ENCODE peak calls at places on chromosome 11, in four cellular contexts. I, S, P and O are unnamed samples.

GRCh38 chr11:17256512-17256911 is 20.0 kb upstream of the NUCB2 start:
- DNase-seq in I (no peak), S (no peak), P (no peak), O (no peak)

GRCh38 chr11:72599325-72600117 is 74.7 kb downstream of the PDE2A start:
- DNase-seq in I (no peak), S (no peak), P (no peak), O (no peak)

GRCh38 chr11:77112641-77113381 is 10.2 kb downstream of the OMP start:
- DNase-seq in I (no peak), S (no peak), P (no peak), O (no peak)

GRCh38 chr11:12162652-12163051 is 52.3 kb downstream of the MICAL2 start:
- DNase-seq in I (no peak), S (no peak), P (no peak), O (peak)

GRCh38 chr11:61358566-61358965 is 3.1 kb downstream of the CYB561A3 start:
- DNase-seq in I (no peak), S (no peak), P (no peak), O (no peak)

GRCh38 chr11:19079643-19080440 is 19.3 kb upstream of the MRGPRX2 start:
- DNase-seq in I (no peak), S (no peak), P (no peak), O (no peak)

GRCh38 chr11:92130432-92130831 is 94.2 kb upstream of the FAT3 start:
- DNase-seq in I (no peak), S (no peak), P (no peak), O (no peak)

GRCh38 chr11:32115406-32115805 is 24.5 kb downstream of the RCN1 start:
- DNase-seq in I (no peak), S (no peak), P (no peak), O (no peak)

GRCh38 chr11:70070736-70071135 is 7.4 kb upstream of the ANO1 start:
- DNase-seq in I (no peak), S (no peak), P (peak), O (no peak)

GRCh38 chr11:131408011-131408640 is 37.7 kb downstream of the NTM start:
- DNase-seq in I (peak), S (no peak), P (no peak), O (no peak)

GRCh38 chr11:38123673-38124072 is 1525.6 kb upstream of the RAG2 start:
- DNase-seq in I (no peak), S (no peak), P (no peak), O (no peak)

GRCh38 chr11:109972939-109973338 is 120.3 kb upstream of the ZC3H12C start:
- DNase-seq in I (no peak), S (no peak), P (no peak), O (no peak)

GRCh38 chr11:94794287-94795168 is 26.4 kb downstream of the AMOTL1 start:
- DNase-seq in I (no peak), S (no peak), P (no peak), O (no peak)

GRCh38 chr11:100578966-100579365 is 108.1 kb upstream of the ARHGAP42 start:
- DNase-seq in I (no peak), S (no peak), P (no peak), O (no peak)

GRCh38 chr11:35035894-35036408 is 103.0 kb upstream of the CD44 start:
- DNase-seq in I (no peak), S (no peak), P (no peak), O (no peak)

GRCh38 chr11:125263268-125263790 is 98.8 kb downstream of the PKNOX2 start:
- DNase-seq in I (peak), S (no peak), P (no peak), O (no peak)

GRCh38 chr11:5937868-5938602 is 4.0 kb upstream of the OR56A3 start:
- DNase-seq in I (no peak), S (no peak), P (peak), O (no peak)

GRCh38 chr11:93493252-93493897 is 49.8 kb downstream of the SMCO4 start:
- DNase-seq in I (no peak), S (no peak), P (no peak), O (no peak)

GRCh38 chr11:122097419-122098001 is 18.5 kb downstream of the BLID start:
- DNase-seq in I (no peak), S (peak), P (no peak), O (no peak)

GRCh38 chr11:37390566-37390965 is 792.5 kb upstream of the RAG2 start:
- DNase-seq in I (no peak), S (no peak), P (no peak), O (no peak)

GRCh38 chr11:47338396-47339241 is 13.9 kb downstream of the MYBPC3 start:
- DNase-seq in I (no peak), S (no peak), P (no peak), O (no peak)

GRCh38 chr11:118098996-118099837 is 12.5 kb upstream of the SMIM35 start:
- DNase-seq in I (peak), S (peak), P (peak), O (no peak)